ENCODE peak calls at places on chromosomes 16 and 17, in four cellular contexts. S, A, H and O are unnamed samples.

GRCh38 chr17:245611-246010 is 64.2 kb upstream of the DOC2B start:
- DNase-seq in A (no peak), H (no peak), S (no peak), O (no peak)

GRCh38 chr16:2270588-2271470 is 2.9 kb upstream of the RNPS1 start:
- DNase-seq in S (no peak), H (no peak), A (no peak), O (no peak)

GRCh38 chr16:4846503-4846900 is 586 bp downstream of the GLYR1 start:
- DNase-seq in A (peak), S (peak), H (peak), O (peak)

GRCh38 chr17:45131616-45132301 is 556 bp downstream of the PLCD3 start:
- DNase-seq in H (peak), A (no peak), S (peak), O (no peak)

GRCh38 chr17:48556534-48557401 is 11.9 kb upstream of the HOXB2 start:
- DNase-seq in H (no peak), A (no peak), S (no peak), O (no peak)

GRCh38 chr17:27511154-27511553 is 54.9 kb downstream of the KSR1 start:
- DNase-seq in S (no peak), A (no peak), H (no peak), O (no peak)

GRCh38 chr17:79630120-79630519 is 19.3 kb upstream of the RBFOX3 start:
- DNase-seq in A (no peak), H (no peak), S (no peak), O (no peak)

GRCh38 chr17:44522883-44523671 is 19.9 kb upstream of the GPATCH8 start:
- DNase-seq in S (peak), H (peak), A (peak), O (peak)

GRCh38 chr17:58088624-58089023 is 5.4 kb downstream of the DYNLL2 start:
- DNase-seq in A (no peak), H (no peak), S (no peak), O (no peak)

GRCh38 chr17:61309857-61310256 is 89.8 kb upstream of the TBX2 start:
- DNase-seq in S (no peak), A (no peak), H (peak), O (peak)

GRCh38 chr17:60887607-60888028 is 210.0 kb downstream of the BCAS3 start:
- DNase-seq in H (no peak), S (no peak), A (no peak), O (no peak)

GRCh38 chr16:12484987-12485386 is 318.7 kb downstream of the CPPED1 start:
- DNase-seq in A (no peak), H (no peak), S (no peak), O (no peak)

GRCh38 chr17:75856062-75856681 is 1.0 kb upstream of the WBP2 start:
- DNase-seq in S (no peak), A (no peak), H (no peak), O (no peak)

GRCh38 chr17:45289316-45290268 is 27.2 kb downstream of the MAP3K14 start:
- DNase-seq in S (no peak), A (peak), H (no peak), O (no peak)

GRCh38 chr16:54812229-54812628 is 118.4 kb upstream of the IRX5 start:
- DNase-seq in A (no peak), S (no peak), H (peak), O (peak)

GRCh38 chr17:36544049-36544319 is 735 bp upstream of the GGNBP2 start:
- DNase-seq in H (peak), S (peak), A (peak), O (peak)

GRCh38 chr16:23371368-23371767 is 69.3 kb downstream of the SCNN1B start:
- DNase-seq in S (peak), A (no peak), H (no peak), O (no peak)
- TF ChIP-seq CTCF in S (peak), A (no peak), H (no peak), O (no peak)

GRCh38 chr16:71669926-71670536 is 44.0 kb downstream of the MARVELD3 start:
- DNase-seq in A (no peak), S (no peak), H (peak), O (no peak)

GRCh38 chr16:71672125-71672524 is 46.1 kb downstream of the MARVELD3 start:
- DNase-seq in A (no peak), H (no peak), S (peak), O (no peak)

GRCh38 chr16:71671165-71671564 is 45.2 kb downstream of the MARVELD3 start:
- DNase-seq in S (no peak), A (no peak), H (no peak), O (no peak)

GRCh38 chr16:71673190-71673956 is 47.4 kb downstream of the MARVELD3 start:
- DNase-seq in A (no peak), H (no peak), S (no peak), O (no peak)

DNA sequence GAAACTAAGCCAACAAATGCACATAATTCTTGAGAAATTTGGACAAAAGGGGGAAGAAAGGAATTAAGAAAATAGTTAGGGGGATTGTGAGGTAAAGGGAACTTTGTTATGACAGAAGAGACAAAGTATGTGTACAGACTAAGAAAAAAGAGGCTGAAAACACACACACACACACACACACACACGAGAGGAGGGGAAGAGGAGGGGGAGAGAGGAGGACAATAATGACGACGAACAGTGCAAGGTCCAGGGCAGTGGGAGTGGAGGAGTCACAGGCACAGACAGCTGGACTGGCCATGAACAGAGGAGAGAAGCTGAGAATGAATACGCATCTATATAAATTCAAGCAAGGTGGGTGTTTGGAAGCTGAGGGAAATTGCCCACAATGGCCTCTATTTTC is 44.6 kb downstream of the MARVELD3 start:
- DNase-seq in A (no peak), H (no peak), S (no peak), O (no peak)
- H3K4me3 ChIP-seq in A (no peak), H (no peak), S (no peak), O (no peak)

GRCh38 chr16:84732674-84733352 is 33.0 kb downstream of the USP10 start:
- DNase-seq in S (no peak), H (no peak), A (no peak), O (no peak)
- TF ChIP-seq CTCF in S (no peak), H (no peak), A (no peak), O (no peak)

GRCh38 chr17:52476638-52477313 is 318.3 kb upstream of the CA10 start:
- DNase-seq in S (no peak), H (no peak), A (no peak), O (no peak)
- H3K4me3 ChIP-seq in S (no peak), H (no peak), A (no peak), O (no peak)

DNA sequence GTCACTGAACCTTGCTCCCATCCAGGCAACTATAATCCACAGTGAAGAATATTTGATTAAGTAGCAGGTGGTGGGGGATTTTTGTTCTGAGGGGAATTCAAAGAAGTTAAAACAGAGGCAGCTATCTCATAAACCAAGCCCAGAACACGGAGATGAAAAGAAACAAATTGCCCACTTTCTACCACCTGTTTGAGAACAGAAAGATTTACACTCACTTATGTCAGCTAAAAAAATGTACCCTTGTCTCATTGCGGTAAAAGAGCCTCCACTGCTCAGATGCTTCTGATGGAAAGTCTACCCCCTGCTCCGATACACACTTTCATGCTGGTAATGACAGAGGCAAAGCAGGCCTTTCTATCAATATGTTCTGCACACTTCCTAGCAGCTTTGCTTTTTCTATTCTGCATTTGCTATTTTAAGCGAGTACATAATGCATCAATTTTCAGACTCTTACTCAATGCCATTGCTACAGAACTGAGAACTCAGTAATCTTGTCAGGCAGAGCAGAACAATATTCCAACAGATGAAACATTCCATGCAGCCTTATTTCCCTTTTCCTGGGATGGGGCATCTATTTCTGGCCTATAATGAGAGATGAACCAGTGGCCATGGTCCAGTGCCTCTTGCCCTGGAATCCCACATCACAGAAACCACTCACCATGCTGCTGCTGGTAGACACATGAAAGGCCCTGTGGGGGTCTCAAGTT is 29.0 kb downstream of the CDK5R1 start:
- DNase-seq in A (no peak), S (no peak), H (no peak), O (no peak)
- TF ChIP-seq CTCF in A (no peak), S (no peak), H (no peak), O (no peak)

GRCh38 chr17:8001976-8002645 is at the start of gene GUCY2D:
- DNase-seq in A (no peak), H (no peak), S (peak), O (no peak)
- H3K4me3 ChIP-seq in A (peak), H (no peak), S (peak), O (no peak)